ENCODE peak calls at places on chromosomes 1 and 21, in four cellular contexts. L, K, V and W are unnamed samples.

GRCh38 chr1:46399307-46399706 is 5.2 kb downstream of the FAAH start:
- DNase-seq in L (no peak), K (no peak), V (no peak), W (no peak)

GRCh38 chr1:154765970-154766369 is 104.1 kb downstream of the KCNN3 start:
- DNase-seq in L (no peak), K (no peak), V (peak; percentile 53), W (no peak)

GRCh38 chr1:241208910-241209414 is 148.0 kb downstream of the RGS7 start:
- DNase-seq in L (no peak), K (no peak), V (no peak), W (no peak)

GRCh38 chr21:37342046-37342632 is 24.4 kb upstream of the DYRK1A start:
- DNase-seq in L (no peak), K (no peak), V (no peak), W (no peak)

GRCh38 chr1:209383907-209384709 is 199.4 kb upstream of the CAMK1G start:
- DNase-seq in L (no peak), K (no peak), V (peak; percentile 66), W (no peak)

GRCh38 chr1:5481889-5482288 is 510.3 kb downstream of the NPHP4 start:
- DNase-seq in L (no peak), K (no peak), V (no peak), W (no peak)

GRCh38 chr1:8424539-8425116 is 106.7 kb downstream of the SLC45A1 start:
- DNase-seq in L (peak; percentile 76), K (no peak), V (peak; percentile 85), W (peak; percentile 42)

GRCh38 chr1:224082146-224082545 is 31.8 kb upstream of the FBXO28 start:
- DNase-seq in L (no peak), K (no peak), V (no peak), W (no peak)

GRCh38 chr1:187491082-187491720 is 662.5 kb downstream of the PLA2G4A start:
- DNase-seq in L (no peak), K (no peak), V (no peak), W (no peak)

GRCh38 chr1:58837886-58838285 is 54.0 kb upstream of the JUN start:
- DNase-seq in L (no peak), K (no peak), V (no peak), W (no peak)

GRCh38 chr1:236273358-236273757 is 8.4 kb downstream of the ERO1B start:
- DNase-seq in L (no peak), K (no peak), V (no peak), W (no peak)

GRCh38 chr21:45282283-45283018 is 5.2 kb downstream of the POFUT2 start:
- DNase-seq in L (peak; percentile 5), K (peak; percentile 15), V (no peak), W (peak; percentile 15)

GRCh38 chr21:16965424-16965823 is 547.4 kb upstream of the CXADR start:
- DNase-seq in L (no peak), K (no peak), V (no peak), W (no peak)

GRCh38 chr1:110408488-110408887 is 994 bp upstream of the LAMTOR5 start:
- DNase-seq in L (no peak), K (no peak), V (no peak), W (no peak)

GRCh38 chr1:110412576-110412975 is 5.1 kb upstream of the LAMTOR5 start:
- DNase-seq in L (peak; percentile 67), K (peak; percentile 87), V (peak; percentile 65), W (peak; percentile 82)

GRCh38 chr1:110411173-110411572 is 3.7 kb upstream of the LAMTOR5 start:
- DNase-seq in L (no peak), K (no peak), V (no peak), W (no peak)

GRCh38 chr1:110403805-110404204 is 3.7 kb downstream of the LAMTOR5 start:
- DNase-seq in L (no peak), K (no peak), V (no peak), W (no peak)

DNA sequence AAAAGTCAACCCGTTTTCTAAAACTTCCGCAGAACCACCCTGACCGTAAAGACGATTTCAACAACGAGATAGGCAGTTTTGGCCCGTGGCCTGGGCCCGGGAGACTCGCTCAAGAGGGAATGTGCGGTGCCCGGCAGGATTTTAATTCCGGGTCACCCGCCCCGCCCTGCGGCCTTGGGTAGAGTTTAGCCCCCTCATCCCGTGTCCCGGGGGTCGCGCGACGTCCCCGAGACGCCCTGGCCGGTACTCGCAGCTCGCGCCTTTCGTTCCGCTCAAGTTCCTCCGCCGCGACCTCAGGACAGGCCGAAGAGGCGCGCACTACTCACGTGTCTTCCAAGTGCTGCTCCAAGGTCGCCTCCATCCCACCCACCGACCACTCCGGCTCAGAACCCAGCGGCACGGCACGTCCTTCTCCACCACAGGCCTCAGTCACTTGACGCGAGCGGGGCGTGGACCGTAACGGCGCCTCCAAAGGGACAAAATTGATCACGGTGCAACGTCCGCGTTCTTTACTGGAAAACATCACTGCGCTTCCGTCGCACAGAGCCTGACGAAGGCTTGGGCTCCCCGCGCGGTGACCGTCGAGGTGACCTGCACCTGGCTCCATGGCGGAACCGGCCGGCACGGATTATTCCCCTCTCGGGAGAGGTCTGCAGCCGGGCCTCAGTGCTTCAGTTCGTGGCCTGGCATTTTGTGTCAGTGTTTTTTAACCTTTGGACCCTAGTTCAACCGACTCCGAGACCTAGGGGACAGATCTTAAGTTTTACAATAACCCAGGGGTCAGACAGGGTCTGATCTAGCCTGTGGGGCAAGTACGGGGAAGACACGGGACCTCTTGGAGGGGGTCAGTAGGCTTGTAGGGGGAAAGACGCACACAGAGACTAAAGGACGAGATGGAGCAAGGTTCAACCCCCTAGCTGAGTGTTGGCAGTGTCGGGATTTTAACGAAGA is at the start of gene LAMTOR5:
- DNase-seq in L (peak; percentile 95), K (peak; percentile 93), V (peak; percentile 91), W (peak; percentile 95)
- TF ChIP-seq CTCF in L (peak; percentile 27), K (no peak), V (no peak), W (peak; percentile 10)

DNA sequence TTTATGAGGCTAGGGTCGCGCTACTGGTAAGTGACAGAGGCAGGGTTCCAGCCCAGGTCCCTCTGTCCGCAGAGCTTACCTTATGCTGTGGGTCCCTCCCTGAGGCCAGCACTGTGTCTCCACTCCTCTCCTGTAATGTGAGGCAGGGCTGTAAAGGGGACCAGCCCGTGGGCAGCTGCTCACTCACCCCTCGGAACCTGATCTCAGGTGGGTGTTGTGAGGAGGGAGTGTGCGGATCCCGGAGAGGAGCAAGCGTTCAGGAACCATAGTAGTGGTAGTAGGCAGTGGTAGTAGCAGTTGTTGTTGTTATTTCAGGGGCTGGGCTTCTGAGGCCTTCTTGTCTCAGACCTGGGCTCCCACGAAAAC is 1.7 kb downstream of the ZC3H12A start:
- DNase-seq in L (peak; percentile 13), K (no peak), V (no peak), W (no peak)
- H3K4me1 ChIP-seq in L (peaks cover 81% of the 10 kb centered on the region), K (peaks cover 43% of the 10 kb centered on the region), V (peaks cover 26% of the 10 kb centered on the region), W (peaks cover 92% of the 10 kb centered on the region)

GRCh38 chr1:107196973-107197562 is 56.2 kb downstream of the NTNG1 start:
- DNase-seq in L (peak; percentile 10), K (no peak), V (no peak), W (no peak)
- TF ChIP-seq CTCF in L (no peak), K (no peak), V (no peak), W (no peak)

DNA sequence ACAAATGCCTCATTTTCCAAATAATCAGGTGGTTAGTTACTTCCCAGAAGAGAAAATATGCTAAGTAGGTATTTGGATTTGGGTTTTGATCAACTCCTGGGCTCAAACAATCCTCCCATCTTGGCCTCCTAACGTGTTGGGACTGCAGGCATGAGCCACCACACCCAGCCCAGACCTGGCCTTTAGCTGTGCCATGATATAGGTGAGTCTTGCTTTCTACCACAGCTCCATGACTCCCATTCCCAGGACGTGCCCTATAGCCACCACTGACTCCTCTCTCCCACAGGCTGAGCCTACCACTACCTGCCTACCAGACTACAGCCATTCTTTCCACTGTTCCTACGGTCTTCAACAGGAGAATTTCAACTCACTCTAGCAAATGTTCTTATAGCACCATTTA is 1.8 kb upstream of the SLC1A7 start:
- DNase-seq in L (no peak), K (no peak), V (no peak), W (no peak)
- H3K4me1 ChIP-seq in L (peaks cover 4% of the 10 kb centered on the region), K (peaks cover 19% of the 10 kb centered on the region), V (peaks cover 23% of the 10 kb centered on the region), W (no peaks in the 10 kb centered on the region)

DNA sequence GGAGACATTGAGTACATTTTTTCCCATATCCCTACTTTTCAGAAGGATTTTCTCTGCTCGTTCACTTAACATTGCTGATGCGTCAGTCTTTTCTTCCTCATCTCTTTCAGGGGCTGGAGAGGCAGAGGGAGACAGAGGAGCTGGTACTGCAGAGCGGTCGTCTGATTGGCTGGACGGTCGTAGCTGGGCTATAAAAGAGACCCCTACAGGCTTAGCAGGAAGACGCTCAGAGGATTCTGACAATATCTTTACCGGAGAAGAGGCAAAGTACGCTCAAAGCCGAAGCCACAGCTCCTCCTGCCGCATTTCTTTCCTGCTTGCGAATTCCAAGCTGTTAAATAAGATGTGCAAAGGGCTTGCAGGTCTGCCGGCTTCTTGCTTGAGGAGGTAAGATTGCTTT is at the start of gene RGS4:
- DNase-seq in L (peak; percentile 8), K (peak; percentile 40), V (peak; percentile 55), W (peak; percentile 54)
- TF ChIP-seq CTCF in L (no peak), K (no peak), V (peak; percentile 49), W (peak; percentile 48)

GRCh38 chr21:31713973-31714740 is 17.8 kb downstream of the SCAF4 start:
- DNase-seq in L (no peak), K (no peak), V (no peak), W (no peak)
- H3K4me1 ChIP-seq in L (peaks cover 9% of the 10 kb centered on the region), K (peaks cover 5% of the 10 kb centered on the region), V (peaks cover 16% of the 10 kb centered on the region), W (peaks cover 53% of the 10 kb centered on the region)